ENCODE peak calls at places on chromosome 5, in four cellular contexts. R is CD8-positive, alpha-beta T cell; I is thoracic aorta; H is fibroblast of lung. C is an unnamed sample.

GRCh38 chr5:172641359-172642045 is 439 bp downstream of the NEURL1B start:
- DNase-seq in R (no peak), H (no peak), I (no peak), C (no peak)

GRCh38 chr5:33824516-33825195 is 67.1 kb downstream of the ADAMTS12 start:
- DNase-seq in H (peak; percentile 89), I (no peak), R (no peak), C (no peak)

GRCh38 chr5:170225326-170226137 is 7.3 kb upstream of the C5orf58 start:
- DNase-seq in R (peak; percentile 82), I (peak; percentile 33), H (peak; percentile 69), C (peak; percentile 41)

GRCh38 chr5:137498301-137498735 is 808 bp downstream of the SPOCK1 start:
- DNase-seq in I (no peak), H (no peak), R (no peak), C (no peak)

GRCh38 chr5:80181618-80182211 is 74.1 kb downstream of the SERINC5 start:
- DNase-seq in H (no peak), I (no peak), R (peak; percentile 67), C (no peak)

GRCh38 chr5:14035859-14036440 is 91.5 kb upstream of the DNAH5 start:
- DNase-seq in R (no peak), H (peak; percentile 95), I (peak; percentile 54), C (peak; percentile 76)

GRCh38 chr5:149172261-149172660 is 31.0 kb downstream of the ABLIM3 start:
- DNase-seq in H (peak; percentile 77), I (no peak), R (no peak), C (no peak)

GRCh38 chr5:13957032-13957645 is 12.7 kb upstream of the DNAH5 start:
- DNase-seq in H (peak; percentile 58), I (no peak), R (no peak), C (no peak)

GRCh38 chr5:151663617-151664322 is 22.9 kb downstream of the SPARC start:
- DNase-seq in I (no peak), R (no peak), H (no peak), C (no peak)

GRCh38 chr5:69261034-69261433 is 26.3 kb downstream of the CDK7 start:
- DNase-seq in H (peak; percentile 20), I (no peak), R (no peak), C (no peak)

DNA sequence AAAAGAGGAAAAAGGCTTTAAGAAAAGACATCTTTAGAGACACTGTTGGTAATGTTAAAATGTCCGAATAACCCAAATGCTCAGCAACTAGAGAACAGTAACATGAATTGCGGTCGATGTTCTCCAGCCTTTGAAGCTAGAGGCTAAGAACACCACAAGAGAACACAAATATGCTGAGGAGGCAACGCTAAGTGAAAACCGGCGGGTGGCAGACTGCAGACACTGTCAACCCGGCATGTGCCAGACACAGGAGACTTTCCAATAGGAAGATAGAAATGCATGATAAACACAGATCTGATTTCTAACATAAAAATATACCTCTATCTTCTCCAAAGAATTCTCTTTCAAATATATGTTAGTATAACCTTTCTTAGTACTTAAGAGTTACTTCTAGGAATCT is 18.4 kb upstream of the DDX41 start:
- DNase-seq in R (no peak), I (no peak), H (no peak), C (no peak)
- H3K4me1 ChIP-seq in R (no peaks in the 10 kb centered on the region), I (peaks cover 61% of the 10 kb centered on the region), H (peaks cover 28% of the 10 kb centered on the region), C (peaks cover 29% of the 10 kb centered on the region)

DNA sequence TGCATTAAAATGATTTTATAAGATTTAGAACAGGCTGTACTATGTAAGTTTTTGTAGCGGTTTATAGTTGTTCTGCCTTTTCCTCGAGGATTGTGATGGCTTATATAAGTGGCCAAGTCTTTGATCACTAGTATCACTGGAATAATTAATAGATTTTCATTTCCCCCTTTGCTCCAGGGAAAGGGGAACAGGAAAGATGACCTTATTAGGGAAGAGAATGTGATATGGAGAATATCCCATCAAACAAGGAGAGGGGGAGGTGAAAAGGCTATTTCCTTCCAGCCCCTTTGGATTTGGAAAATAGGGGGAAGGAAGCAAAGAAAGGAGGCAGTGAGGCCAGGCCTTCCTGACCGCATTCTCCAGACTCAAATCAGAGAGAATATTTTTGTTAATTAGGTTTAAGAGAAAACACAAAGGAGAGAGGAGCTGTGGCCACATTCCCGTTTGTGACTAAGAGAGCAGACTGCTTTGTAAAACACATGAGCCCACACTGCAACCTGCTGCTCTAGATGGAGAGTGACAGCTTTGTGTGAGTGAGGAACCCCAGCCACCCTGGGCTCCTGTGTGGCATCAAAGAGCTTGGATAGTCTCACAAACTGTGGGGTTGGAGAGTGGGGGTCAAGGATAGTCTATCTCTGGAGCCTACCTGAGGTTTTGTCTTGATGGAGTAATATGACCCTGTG is 359.5 kb downstream of the DTWD2 start:
- DNase-seq in R (no peak), H (no peak), I (no peak), C (no peak)
- TF ChIP-seq CTCF in R (no peak), H (no peak), I (no peak), C (no peak)

GRCh38 chr5:157513182-157513581 is 53.2 kb downstream of the NIPAL4 start:
- DNase-seq in H (no peak), R (no peak), I (no peak), C (no peak)
- H3K4me1 ChIP-seq in H (peaks cover 28% of the 10 kb centered on the region), R (no peaks in the 10 kb centered on the region), I (peaks cover 67% of the 10 kb centered on the region), C (peaks cover 35% of the 10 kb centered on the region)

GRCh38 chr5:12099296-12099695 is 195.1 kb upstream of the CTNND2 start:
- DNase-seq in R (no peak), I (no peak), H (no peak), C (no peak)

GRCh38 chr5:12095808-12096281 is 191.6 kb upstream of the CTNND2 start:
- DNase-seq in R (no peak), H (no peak), I (no peak), C (no peak)

GRCh38 chr5:12100542-12100941 is 196.3 kb upstream of the CTNND2 start:
- DNase-seq in H (no peak), R (no peak), I (no peak), C (no peak)
- TF ChIP-seq CTCF in H (no peak), R (no peak), I (no peak), C (no peak)

GRCh38 chr5:176864755-176865154 is 34.4 kb downstream of the HK3 start:
- DNase-seq in H (no peak), R (no peak), I (no peak), C (no peak)
- H3K4me1 ChIP-seq in H (no peaks in the 10 kb centered on the region), R (peaks cover under 1% of the 10 kb centered on the region), I (no peaks in the 10 kb centered on the region), C (no peaks in the 10 kb centered on the region)

GRCh38 chr5:167770461-167770860 is 521.0 kb upstream of the WWC1 start:
- DNase-seq in R (no peak), I (no peak), H (peak; percentile 13), C (no peak)
- TF ChIP-seq CTCF in R (no peak), I (no peak), H (no peak), C (no peak)

DNA sequence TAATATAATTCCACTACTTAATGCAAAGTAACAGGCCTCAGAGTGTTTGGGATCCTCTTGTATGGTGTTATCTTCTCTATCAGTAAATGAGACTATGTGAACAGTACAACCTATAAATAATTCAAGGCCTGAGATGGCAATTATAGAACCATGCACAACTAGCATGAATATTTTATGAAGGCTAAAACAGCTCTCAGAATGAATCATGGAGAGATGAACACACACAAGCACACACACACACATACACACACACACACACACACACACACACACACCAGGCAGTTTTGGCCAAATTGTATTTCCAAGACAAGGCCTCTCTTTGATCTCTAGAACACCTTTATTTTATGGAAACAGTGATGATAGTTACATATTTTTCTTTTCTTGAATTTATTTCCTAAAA is 224.9 kb downstream of the EBF1 start:
- DNase-seq in H (no peak), R (no peak), I (no peak), C (no peak)
- H3K4me1 ChIP-seq in H (peaks cover 2% of the 10 kb centered on the region), R (peaks cover 13% of the 10 kb centered on the region), I (peaks cover 69% of the 10 kb centered on the region), C (peaks cover 3% of the 10 kb centered on the region)

DNA sequence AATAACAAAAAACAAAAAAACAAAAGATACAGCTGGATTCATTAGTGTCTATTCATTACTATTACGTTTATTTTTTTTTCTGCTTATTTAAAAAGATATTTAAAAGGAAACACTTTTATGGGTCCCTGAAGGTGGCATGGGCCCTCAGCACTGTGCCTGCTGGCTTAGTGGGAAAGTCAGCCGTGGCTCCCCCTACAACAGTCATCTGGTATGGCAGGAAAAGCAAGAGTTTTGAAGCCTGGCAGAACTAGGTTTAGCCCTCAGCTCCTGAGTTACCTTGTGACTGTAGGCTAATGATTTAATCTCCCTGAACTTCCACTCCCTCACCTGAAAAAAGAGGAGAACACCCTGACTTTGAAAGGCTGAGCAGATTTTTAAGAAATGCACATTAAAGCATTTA is 135.6 kb downstream of the GOLPH3 start:
- DNase-seq in R (no peak), H (no peak), I (no peak), C (no peak)
- TF ChIP-seq CTCF in R (no peak), H (no peak), I (no peak), C (no peak)

GRCh38 chr5:180464603-180464970 is 29.6 kb upstream of the CNOT6 start:
- DNase-seq in R (no peak), I (no peak), H (no peak), C (no peak)

GRCh38 chr5:180463216-180463900 is 30.8 kb upstream of the CNOT6 start:
- DNase-seq in H (no peak), R (no peak), I (no peak), C (no peak)

GRCh38 chr5:180466316-180466715 is 27.9 kb upstream of the CNOT6 start:
- DNase-seq in R (no peak), H (no peak), I (no peak), C (peak; percentile 58)

GRCh38 chr5:180461303-180461702 is 32.9 kb upstream of the CNOT6 start:
- DNase-seq in R (no peak), H (no peak), I (no peak), C (no peak)

GRCh38 chr5:180463916-180464602 is 30.1 kb upstream of the CNOT6 start:
- DNase-seq in R (no peak), I (no peak), H (no peak), C (no peak)
- H3K4me1 ChIP-seq in R (no peaks in the 10 kb centered on the region), I (no peaks in the 10 kb centered on the region), H (no peaks in the 10 kb centered on the region), C (no peaks in the 10 kb centered on the region)

GRCh38 chr5:88143693-88144218 is 124.9 kb downstream of the TMEM161B start:
- DNase-seq in H (no peak), R (no peak), I (no peak), C (no peak)

GRCh38 chr5:88145205-88145602 is 123.4 kb downstream of the TMEM161B start:
- DNase-seq in R (no peak), H (no peak), I (no peak), C (no peak)

GRCh38 chr5:88142801-88143692 is 125.6 kb downstream of the TMEM161B start:
- DNase-seq in R (no peak), I (no peak), H (peak; percentile 28), C (no peak)

GRCh38 chr5:88145603-88146467 is 122.8 kb downstream of the TMEM161B start:
- DNase-seq in I (no peak), R (no peak), H (peak; percentile 9), C (no peak)

GRCh38 chr5:88144219-88145040 is 124.2 kb downstream of the TMEM161B start:
- DNase-seq in R (no peak), H (no peak), I (no peak), C (no peak)
- TF ChIP-seq CTCF in R (no peak), H (no peak), I (no peak), C (no peak)